ENCODE peak calls at places on chromosomes 16 and 17, in nine cellular contexts. B, E, Y, T, G, M, Z, K and X are unnamed samples.

GRCh38 chr16:6484121-6484520 is 848.5 kb upstream of the RBFOX1 start:
- DNase-seq in B (no peak), E (no peak), Y (no peak), T (no peak), G (no peak), M (no peak), Z (no peak), K (no peak), X (no peak)

GRCh38 chr17:9050801-9051401 is 29.6 kb downstream of the NTN1 start:
- DNase-seq in B (no peak), E (no peak), Y (peak), T (peak), G (no peak), M (peak), Z (peak), K (no peak), X (no peak)

GRCh38 chr17:21452377-21453143 is 76.4 kb downstream of the KCNJ12 start:
- DNase-seq in B (peak), E (no peak), Y (peak), T (peak), G (no peak), M (peak), Z (peak), K (peak), X (peak)

GRCh38 chr16:88289549-88290344 is 93.0 kb upstream of the ZNF469 start:
- DNase-seq in B (no peak), E (no peak), Y (no peak), T (no peak), G (no peak), M (no peak), Z (no peak), K (no peak), X (no peak)

GRCh38 chr17:44220211-44221071 is 966 bp upstream of the UBTF start:
- DNase-seq in B (peak), E (peak), Y (peak), T (peak), G (peak), M (peak), Z (peak), K (peak), X (no peak)

GRCh38 chr16:51155901-51156810 is 5.1 kb upstream of the SALL1 start:
- DNase-seq in B (no peak), E (no peak), Y (no peak), T (peak), G (no peak), M (no peak), Z (peak), K (no peak), X (no peak)

GRCh38 chr17:72011561-72011960 is 109.3 kb upstream of the SOX9 start:
- DNase-seq in B (no peak), E (no peak), Y (peak), T (no peak), G (no peak), M (peak), Z (no peak), K (no peak), X (no peak)

GRCh38 chr17:45092932-45093430 is 31.9 kb downstream of the NMT1 start:
- DNase-seq in B (peak), E (no peak), Y (peak), T (no peak), G (peak), M (peak), Z (peak), K (peak), X (peak)

GRCh38 chr17:75392559-75392958 is 12.9 kb downstream of the GRB2 start:
- DNase-seq in B (no peak), E (no peak), Y (no peak), T (no peak), G (no peak), M (no peak), Z (no peak), K (no peak), X (no peak)

GRCh38 chr17:40618754-40619625 is 28.6 kb downstream of the SMARCE1 start:
- DNase-seq in B (peak), E (no peak), Y (no peak), T (no peak), G (no peak), M (no peak), Z (no peak), K (no peak), X (no peak)

GRCh38 chr17:64373722-64374121 is 16.9 kb downstream of the PECAM1 start:
- DNase-seq in B (no peak), E (no peak), Y (no peak), T (no peak), G (no peak), M (no peak), Z (no peak), K (no peak), X (no peak)

GRCh38 chr17:4947411-4948165 is 742 bp downstream of the PFN1 start:
- DNase-seq in B (peak), E (peak), Y (no peak), T (peak), G (no peak), M (peak), Z (peak), K (peak), X (no peak)

GRCh38 chr16:10693889-10694288 is 841 bp downstream of the TEKT5 start:
- DNase-seq in B (no peak), E (no peak), Y (no peak), T (no peak), G (no peak), M (no peak), Z (no peak), K (no peak), X (no peak)

GRCh38 chr16:57742543-57742942 is 7.0 kb downstream of the KATNB1 start:
- DNase-seq in B (no peak), E (no peak), Y (no peak), T (no peak), G (no peak), M (no peak), Z (no peak), K (no peak), X (no peak)

GRCh38 chr16:89971495-89972243 is 23.1 kb downstream of the DEF8 start:
- DNase-seq in B (no peak), E (no peak), Y (peak), T (no peak), G (no peak), M (no peak), Z (no peak), K (no peak), X (no peak)

GRCh38 chr16:70805380-70805779 is 4.4 kb upstream of the VAC14 start:
- DNase-seq in B (no peak), E (no peak), Y (peak), T (no peak), G (no peak), M (peak), Z (no peak), K (no peak), X (no peak)

GRCh38 chr17:44608732-44609435 is 47.4 kb upstream of the MEIOC start:
- DNase-seq in B (no peak), E (no peak), Y (no peak), T (no peak), G (no peak), M (no peak), Z (no peak), K (no peak), X (no peak)

GRCh38 chr17:57627591-57627990 is 117.5 kb downstream of the CCDC182 start:
- DNase-seq in B (no peak), E (no peak), Y (no peak), T (no peak), G (no peak), M (no peak), Z (no peak), K (no peak), X (no peak)

GRCh38 chr17:77842906-77843249 is 115.6 kb upstream of the TNRC6C start:
- DNase-seq in B (no peak), E (no peak), Y (no peak), T (no peak), G (no peak), M (no peak), Z (no peak), K (no peak), X (no peak)

GRCh38 chr17:77308768-77309726 is 168.3 kb downstream of the SEC14L1 start:
- DNase-seq in B (no peak), E (no peak), Y (no peak), T (no peak), G (no peak), M (peak), Z (no peak), K (no peak), X (peak)

GRCh38 chr17:58381124-58381838 is 29.3 kb upstream of the SUPT4H1 start:
- DNase-seq in B (peak), E (no peak), Y (no peak), T (peak), G (no peak), M (no peak), Z (peak), K (peak), X (no peak)

GRCh38 chr16:88597856-88598491 is 27.8 kb downstream of the ZC3H18 start:
- DNase-seq in B (no peak), E (no peak), Y (no peak), T (no peak), G (no peak), M (no peak), Z (no peak), K (no peak), X (peak)

GRCh38 chr17:71496552-71496951 is 624.3 kb upstream of the SOX9 start:
- DNase-seq in B (no peak), E (no peak), Y (peak), T (no peak), G (no peak), M (no peak), Z (no peak), K (no peak), X (peak)

GRCh38 chr16:81450783-81451491 is 6.3 kb downstream of the CMIP start:
- DNase-seq in B (no peak), E (no peak), Y (no peak), T (no peak), G (no peak), M (no peak), Z (no peak), K (no peak), X (no peak)

GRCh38 chr17:64158411-64158810 is 28.5 kb upstream of the ERN1 start:
- DNase-seq in B (no peak), E (no peak), Y (no peak), T (no peak), G (no peak), M (no peak), Z (no peak), K (no peak), X (no peak)

GRCh38 chr16:1769402-1770300 is 1.7 kb downstream of the NME3 start:
- DNase-seq in B (peak), E (no peak), Y (no peak), T (no peak), G (no peak), M (no peak), Z (no peak), K (no peak), X (no peak)
- H3K4me3 ChIP-seq in B (no peak), E (no peak), Y (no peak), T (peak), G (no peak), M (no peak), Z (peak), K (no peak), X (no peak)

DNA sequence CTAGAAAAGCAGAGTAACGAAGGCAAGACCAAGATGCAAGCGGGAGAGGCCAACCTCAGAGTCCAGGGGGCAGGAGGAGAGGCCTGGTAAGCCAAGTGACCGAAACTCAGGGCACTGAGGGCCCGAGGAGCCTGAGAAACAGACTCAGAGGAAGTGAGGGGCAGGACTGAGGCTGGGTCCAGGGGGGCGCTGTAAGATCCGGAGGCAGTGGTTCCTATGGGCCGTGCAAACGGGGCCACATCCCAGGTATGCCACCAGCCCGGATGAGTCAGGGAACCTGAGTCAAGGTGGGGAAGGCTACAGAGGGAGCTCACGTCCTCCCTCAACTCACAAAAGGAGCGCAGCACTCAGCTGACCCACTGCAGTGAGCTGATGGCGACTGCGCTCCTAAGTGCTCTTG is 8.3 kb downstream of the ZDHHC7 start:
- DNase-seq in B (peak), E (no peak), Y (no peak), T (no peak), G (no peak), M (no peak), Z (no peak), K (no peak), X (no peak)
- H3K4me3 ChIP-seq in B (no peak), E (no peak), Y (no peak), T (no peak), G (no peak), M (no peak), Z (no peak), K (no peak), X (no peak)

DNA sequence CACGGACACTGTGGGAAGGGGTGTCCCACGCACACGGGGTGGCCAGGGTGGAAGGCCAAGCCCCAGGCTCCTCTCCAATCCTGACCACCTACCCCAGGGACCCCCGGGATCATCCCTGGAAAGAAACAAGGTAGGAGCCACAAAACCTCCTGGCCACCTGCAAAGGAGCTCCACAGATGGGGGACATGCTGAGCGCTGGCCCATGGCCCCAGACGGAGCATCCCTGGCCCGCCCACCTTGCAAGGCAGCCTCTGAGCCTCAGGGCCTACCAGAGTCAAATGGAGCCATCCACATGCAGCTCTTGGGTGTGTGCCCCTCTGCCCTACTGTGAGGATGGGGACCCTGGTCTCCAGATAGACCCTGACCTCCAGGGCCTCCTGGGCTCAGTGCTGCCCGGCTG is 16.3 kb downstream of the SLC38A10 start:
- DNase-seq in B (no peak), E (no peak), Y (no peak), T (no peak), G (no peak), M (no peak), Z (no peak), K (no peak), X (no peak)
- H3K4me3 ChIP-seq in B (no peak), E (no peak), Y (no peak), T (no peak), G (no peak), M (no peak), Z (no peak), K (no peak), X (no peak)

DNA sequence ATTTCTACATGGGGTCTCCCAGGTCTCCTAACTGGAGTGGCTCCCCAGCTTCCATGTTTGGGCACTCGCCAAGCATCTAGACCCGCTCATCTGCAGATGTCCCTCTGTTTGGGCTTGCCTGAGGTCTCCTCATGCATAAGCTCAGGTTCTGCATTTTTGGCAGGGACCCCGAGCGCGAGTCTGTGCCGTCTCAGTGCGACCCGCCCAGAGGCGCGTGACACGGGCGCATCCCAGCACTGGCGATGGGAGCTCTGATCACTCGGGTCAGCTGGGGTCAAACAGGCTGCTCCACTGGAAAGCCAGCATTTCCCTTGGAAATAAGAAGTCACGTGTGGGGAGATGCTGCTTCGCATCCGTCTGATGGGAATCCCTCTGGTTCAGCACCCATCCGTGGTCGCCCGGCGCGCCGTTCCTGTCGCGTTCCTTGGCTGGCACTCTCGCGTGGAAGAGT is 56.9 kb upstream of the FASN start:
- DNase-seq in B (no peak), E (no peak), Y (no peak), T (no peak), G (no peak), M (no peak), Z (no peak), K (no peak), X (no peak)
- H3K4me3 ChIP-seq in B (no peak), E (no peak), Y (no peak), T (no peak), G (no peak), M (no peak), Z (no peak), K (no peak), X (no peak)

GRCh38 chr16:67423634-67424575 is 7.0 kb upstream of the HSD11B2 start:
- DNase-seq in B (no peak), E (no peak), Y (no peak), T (no peak), G (no peak), M (no peak), Z (no peak), K (no peak), X (no peak)

GRCh38 chr16:67426950-67427349 is 4.0 kb upstream of the HSD11B2 start:
- DNase-seq in B (peak), E (no peak), Y (no peak), T (no peak), G (no peak), M (no peak), Z (no peak), K (no peak), X (no peak)

GRCh38 chr16:67425581-67425980 is 5.3 kb upstream of the HSD11B2 start:
- DNase-seq in B (no peak), E (no peak), Y (no peak), T (no peak), G (no peak), M (no peak), Z (no peak), K (no peak), X (no peak)

GRCh38 chr16:67425046-67425445 is 5.9 kb upstream of the HSD11B2 start:
- DNase-seq in B (no peak), E (no peak), Y (no peak), T (no peak), G (no peak), M (no peak), Z (no peak), K (no peak), X (no peak)

DNA sequence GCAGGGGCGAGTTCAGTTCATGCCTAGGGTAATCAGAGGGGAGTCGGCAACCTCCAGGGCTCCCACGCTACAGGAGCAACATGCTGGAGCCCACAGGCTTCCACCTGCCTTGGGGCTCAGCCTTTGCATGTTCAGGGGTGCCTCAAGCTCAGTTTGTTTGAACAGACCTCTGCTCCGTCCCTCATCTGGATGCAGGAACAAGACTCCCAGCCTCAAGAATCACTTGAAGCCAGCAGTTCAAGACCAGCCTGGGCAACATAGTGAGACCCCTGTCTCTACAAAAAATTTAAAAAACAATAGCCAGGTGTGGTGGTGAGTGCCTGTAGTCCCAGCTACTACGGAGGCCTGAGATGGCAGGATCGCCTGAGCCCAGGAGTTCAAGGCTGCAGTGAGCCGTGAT is 4.9 kb upstream of the HSD11B2 start:
- DNase-seq in B (no peak), E (no peak), Y (no peak), T (no peak), G (no peak), M (no peak), Z (no peak), K (no peak), X (no peak)
- H3K4me3 ChIP-seq in B (no peak), E (no peak), Y (no peak), T (no peak), G (no peak), M (no peak), Z (no peak), K (no peak), X (no peak)

GRCh38 chr17:51152766-51153209 is 571 bp upstream of the NME1 start:
- DNase-seq in B (no peak), E (no peak), Y (no peak), T (no peak), G (no peak), M (no peak), Z (no peak), K (no peak), X (no peak)
- H3K4me3 ChIP-seq in B (no peak), E (peak), Y (peak), T (peak), G (peak), M (peak), Z (peak), K (no peak), X (peak)